ENCODE peak calls at places on chromosomes 2 and 18, in eight cellular contexts. A is body of pancreas, W is A549, G is right lobe of liver, D is upper lobe of left lung, V is HCT116, Z is heart left ventricle, S is K562. Y is an unnamed sample.

GRCh38 chr2:176763111-176763510 is 449.5 kb upstream of the HNRNPA3 start:
- ATAC-seq in A (no peak), W (no peak), G (no peak), D (no peak), V (no peak), Z (no peak), S (no peak), Y (no peak)

GRCh38 chr2:235511187-235511661 is 17.4 kb downstream of the AGAP1 start:
- ATAC-seq in A (peak; percentile 95), W (peak; percentile 95), G (peak; percentile 57), D (peak; percentile 81), V (peak; percentile 91), Z (no peak), S (peak; percentile 52), Y (peak; percentile 53)

GRCh38 chr2:171703574-171704347 is 16.5 kb downstream of the DYNC1I2 start:
- ATAC-seq in A (no peak), W (peak; percentile 30), G (peak; percentile 46), D (no peak), V (peak; percentile 65), Z (peak; percentile 20), S (peak; percentile 86), Y (no peak)

GRCh38 chr2:218074031-218074430 is 5.0 kb downstream of the RUFY4 start:
- ATAC-seq in A (peak; percentile 53), W (no peak), G (peak; percentile 34), D (peak; percentile 35), V (peak; percentile 94), Z (no peak), S (peak; percentile 91), Y (no peak)

GRCh38 chr2:191320881-191321280 is 75.7 kb downstream of the MYO1B start:
- ATAC-seq in A (no peak), W (no peak), G (no peak), D (no peak), V (no peak), Z (no peak), S (no peak), Y (no peak)

GRCh38 chr2:10905006-10905871 is 6.5 kb upstream of the KCNF1 start:
- ATAC-seq in A (no peak), W (no peak), G (no peak), D (peak; percentile 16), V (no peak), Z (no peak), S (no peak), Y (no peak)

GRCh38 chr18:44771957-44772917 is 91.5 kb downstream of the SETBP1 start:
- ATAC-seq in A (peak; percentile 31), W (peak; percentile 30), G (peak; percentile 97), D (no peak), V (no peak), Z (peak; percentile 34), S (no peak), Y (peak; percentile 54)

GRCh38 chr2:228039752-228040534 is 141.5 kb downstream of the SPHKAP start:
- ATAC-seq in A (peak; percentile 55), W (peak; percentile 80), G (peak; percentile 62), D (no peak), V (peak; percentile 85), Z (no peak), S (no peak), Y (no peak)

GRCh38 chr2:237541242-237541641 is 25.1 kb upstream of the PRLH start:
- ATAC-seq in A (no peak), W (no peak), G (peak; percentile 88), D (peak; percentile 23), V (peak; percentile 22), Z (no peak), S (no peak), Y (no peak)

GRCh38 chr2:230717595-230717994 is 5.0 kb downstream of the CAB39 start:
- ATAC-seq in A (no peak), W (no peak), G (no peak), D (no peak), V (no peak), Z (no peak), S (no peak), Y (no peak)
- TF ChIP-seq POLR2A in A (no peak), W (no peak), G (no peak), D (no peak), V (no peak), Z (no peak), S (no peak), Y (no peak)

GRCh38 chr2:79940366-79940765 is 364.2 kb downstream of the LRRTM1 start:
- ATAC-seq in A (no peak), W (no peak), G (no peak), D (no peak), V (no peak), Z (no peak), S (no peak), Y (no peak)

GRCh38 chr2:79938648-79939047 is 365.9 kb downstream of the LRRTM1 start:
- ATAC-seq in A (no peak), W (no peak), G (no peak), D (no peak), V (no peak), Z (no peak), S (no peak), Y (no peak)

GRCh38 chr2:79936715-79937114 is 367.8 kb downstream of the LRRTM1 start:
- ATAC-seq in A (no peak), W (no peak), G (no peak), D (no peak), V (no peak), Z (no peak), S (no peak), Y (no peak)

GRCh38 chr2:79935046-79935729 is 369.4 kb downstream of the LRRTM1 start:
- ATAC-seq in A (no peak), W (no peak), G (no peak), D (no peak), V (no peak), Z (no peak), S (no peak), Y (no peak)

DNA sequence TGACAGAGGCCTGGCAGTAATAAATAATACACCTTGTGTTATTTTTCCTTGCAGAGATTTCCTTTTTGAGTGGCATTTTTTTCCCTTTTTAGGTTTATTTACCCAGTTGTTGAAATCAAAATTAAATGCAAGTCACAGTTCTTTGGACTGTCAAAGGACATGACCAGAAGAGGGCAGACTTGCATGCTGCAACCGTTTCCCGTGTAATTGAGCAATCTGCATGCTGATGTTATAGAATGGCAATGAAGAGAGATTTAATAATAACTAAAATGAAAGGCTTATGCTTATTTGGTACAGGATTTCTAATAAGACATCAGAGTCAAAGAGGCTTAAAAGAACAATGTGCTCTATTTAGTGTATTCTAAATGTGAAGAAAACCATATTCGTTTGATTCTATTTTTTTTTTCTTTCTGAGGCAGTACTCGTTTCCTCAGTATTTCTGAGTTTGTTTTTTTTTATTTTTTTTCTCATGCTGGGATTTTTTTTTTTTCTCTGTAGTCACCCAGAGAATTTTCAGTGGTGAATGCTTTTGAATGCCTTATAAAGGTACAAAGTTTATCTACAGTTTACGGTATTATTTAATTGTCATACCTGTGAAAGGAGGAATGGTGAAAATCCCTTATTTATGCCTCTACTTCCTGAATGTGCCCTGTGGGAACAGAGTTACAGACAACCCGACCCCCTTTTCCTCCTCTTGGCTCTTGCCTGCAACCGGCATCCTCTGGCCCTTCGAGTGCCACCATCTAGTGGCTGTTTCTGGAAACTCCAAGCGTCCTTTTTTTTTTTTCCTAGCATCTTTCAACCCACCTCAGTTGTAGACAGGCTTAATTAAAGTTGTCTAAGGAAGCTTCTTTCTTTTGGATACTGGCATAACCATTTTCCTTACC is 368.5 kb downstream of the LRRTM1 start:
- ATAC-seq in A (peak; percentile 81), W (peak; percentile 93), G (peak; percentile 87), D (peak; percentile 82), V (peak; percentile 46), Z (peak; percentile 42), S (peak; percentile 93), Y (no peak)
- TF ChIP-seq CTCF in A (peak; percentile 59), W (peak; percentile 59), G (peak; percentile 56), D (peak; percentile 53), V (peak; percentile 10), Z (peak; percentile 54), S (peak; percentile 71), Y (peak; percentile 53)

GRCh38 chr2:220781622-220782241 is 790.4 kb downstream of the EPHA4 start:
- ATAC-seq in A (no peak), W (no peak), G (no peak), D (no peak), V (no peak), Z (no peak), S (no peak), Y (no peak)

GRCh38 chr2:220783651-220784050 is 788.5 kb downstream of the EPHA4 start:
- ATAC-seq in A (no peak), W (no peak), G (no peak), D (no peak), V (no peak), Z (no peak), S (no peak), Y (no peak)

GRCh38 chr2:220782609-220783113 is 789.4 kb downstream of the EPHA4 start:
- ATAC-seq in A (no peak), W (no peak), G (no peak), D (no peak), V (no peak), Z (no peak), S (no peak), Y (no peak)

GRCh38 chr2:220775856-220776467 is 796.1 kb downstream of the EPHA4 start:
- ATAC-seq in A (no peak), W (no peak), G (no peak), D (no peak), V (no peak), Z (no peak), S (no peak), Y (no peak)

DNA sequence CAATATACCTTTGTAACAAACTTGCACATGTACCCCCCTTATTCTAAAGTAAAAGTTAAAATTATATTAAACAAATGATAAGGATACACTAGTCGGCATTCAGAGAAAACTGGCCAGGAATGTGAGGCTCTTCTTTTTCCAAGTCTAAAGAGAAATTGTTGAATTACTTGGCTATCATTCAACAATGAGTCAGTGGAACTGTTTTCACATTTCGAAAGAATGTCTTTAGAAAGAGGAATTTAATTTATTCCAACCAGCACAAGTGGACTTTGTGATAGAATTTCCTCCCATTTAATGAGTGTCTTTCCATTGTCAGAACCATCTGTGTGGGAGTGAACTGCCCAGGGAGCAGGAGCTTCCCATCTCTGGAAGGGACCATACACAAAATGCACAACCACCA is 792.2 kb downstream of the EPHA4 start:
- ATAC-seq in A (no peak), W (no peak), G (no peak), D (no peak), V (no peak), Z (no peak), S (no peak), Y (no peak)
- H3K27ac ChIP-seq in A (no peak overlapping the region), W (no peak overlapping the region), G (no peak overlapping the region), D (no peak overlapping the region), V (no peak overlapping the region), Z (no peak overlapping the region), S (no peak overlapping the region), Y (no peak overlapping the region)

DNA sequence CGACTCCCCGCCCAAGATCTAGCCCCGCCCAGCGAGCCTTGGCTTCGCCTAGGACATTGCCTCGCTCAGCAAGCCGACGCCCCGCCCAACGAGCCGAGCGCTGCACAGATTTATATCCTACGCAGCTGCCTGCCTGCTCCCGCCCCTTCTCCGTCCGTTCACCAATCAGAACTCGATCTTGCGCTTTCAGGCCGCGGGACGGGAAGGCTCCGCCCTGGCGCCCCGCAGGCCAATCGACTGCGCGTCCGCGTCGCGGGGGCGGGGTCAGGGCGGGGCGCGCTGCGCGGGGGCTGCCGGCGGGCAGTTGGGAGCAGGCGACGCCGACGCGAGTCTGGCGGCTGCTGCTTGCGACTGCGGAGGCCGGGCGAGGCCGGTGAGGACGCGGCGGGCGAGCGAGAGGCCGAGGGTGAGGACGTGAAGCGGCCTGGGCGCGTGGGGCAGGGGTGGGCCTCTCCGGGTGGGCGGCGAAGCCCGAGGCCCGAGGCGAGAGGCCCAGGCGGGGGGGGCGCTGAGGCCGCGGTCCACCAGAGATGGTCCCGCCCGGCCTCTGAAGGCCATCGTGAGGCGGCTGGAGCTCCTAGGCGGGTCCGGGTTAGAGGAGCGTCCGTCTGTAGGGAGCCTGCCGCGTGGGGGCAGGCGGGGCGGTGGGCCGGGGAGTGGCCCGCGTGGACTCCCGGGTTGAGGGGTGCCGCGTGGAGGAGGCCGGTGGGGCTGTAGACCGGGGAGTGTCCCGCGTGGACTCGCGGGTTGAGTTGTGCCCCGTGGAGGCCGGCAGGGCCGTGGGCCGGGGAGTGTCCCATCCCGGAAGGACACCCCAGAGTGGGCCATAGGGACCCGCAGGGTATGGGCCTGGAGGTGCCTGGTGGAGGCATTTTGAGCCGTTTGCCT is at the start of gene FARP2:
- ATAC-seq in A (peak; percentile 92), W (peak; percentile 76), G (peak; percentile 88), D (peak; percentile 97), V (peak; percentile 87), Z (peak; percentile 91), S (peak; percentile 90), Y (peak; percentile 96)
- TF ChIP-seq POLR2A in A (peak; percentile 56), W (peak; percentile 87), G (peak; percentile 95), D (no peak), V (no peak), Z (no peak), S (peak; percentile 67), Y (peak; percentile 83)

Y was measured in gastroesophageal sphincter.